ENCODE peak calls at places on chromosomes 12 and 14, in six cellular contexts. V is stimulated activated naive CD4-positive, alpha-beta T cell; I is T-helper 1 cell; J is cardiac muscle cell; C is anterior cingulate cortex; Q is GM12891. G is an unnamed sample.

GRCh38 chr14:102363182-102363952 is 626 bp downstream of the TECPR2 start:
- DNase-seq in C (peak), V (peak), J (peak), I (peak), Q (no peak), G (peak)

GRCh38 chr12:22275847-22276246 is 58.7 kb downstream of the ST8SIA1 start:
- DNase-seq in I (no peak), J (peak), V (no peak), C (no peak), Q (no peak), G (peak)

GRCh38 chr12:71661977-71662522 is 1.6 kb downstream of the ZFC3H1 start:
- DNase-seq in J (peak), V (no peak), C (no peak), I (no peak), Q (no peak), G (peak)

GRCh38 chr14:22544881-22545420 is 44.1 kb downstream of the DAD1 start:
- DNase-seq in J (no peak), V (no peak), Q (no peak), C (no peak), I (no peak), G (no peak)

GRCh38 chr14:30874120-30874998 is at the start of gene COCH:
- DNase-seq in I (peak), V (no peak), Q (peak), J (no peak), C (no peak), G (peak)

GRCh38 chr12:79732647-79733046 is 41.9 kb upstream of the PAWR start:
- DNase-seq in J (no peak), Q (no peak), C (no peak), V (no peak), I (no peak), G (no peak)

GRCh38 chr12:123660328-123660727 is 10.6 kb upstream of the TCTN2 start:
- DNase-seq in V (no peak), Q (no peak), C (no peak), J (peak), I (no peak), G (peak)

GRCh38 chr14:105248368-105249174 is at the start of gene BTBD6:
- DNase-seq in V (peak), J (peak), I (peak), Q (peak), C (peak), G (peak)

GRCh38 chr12:117151195-117152031 is 38.9 kb downstream of the FBXO21 start:
- DNase-seq in C (peak), J (peak), Q (no peak), I (no peak), V (no peak), G (peak)

GRCh38 chr12:65603428-65604351 is 220.6 kb upstream of the HMGA2 start:
- DNase-seq in J (peak), Q (no peak), I (no peak), C (peak), V (no peak), G (peak)

GRCh38 chr12:54750-55535 is 11.6 kb upstream of the IQSEC3 start:
- DNase-seq in I (no peak), J (no peak), Q (no peak), C (no peak), V (no peak), G (no peak)

GRCh38 chr12:92898755-92899154 is 30.3 kb downstream of the EEA1 start:
- DNase-seq in J (peak), Q (no peak), I (no peak), C (no peak), V (no peak), G (peak)